ENCODE peak calls at places on chromosomes 3 and 15, in four cellular contexts. One of them, this sample, is unnamed.

GRCh38 chr15:39887832-39888231 is 32.2 kb downstream of the GPR176 start:
- DNase-seq in HCT116: peak
- DNase-seq in HepG2: peak
- DNase-seq in breast epithelium: no peak
- DNase-seq in this sample: no peak

GRCh38 chr3:53820756-53821580 is 25.3 kb downstream of the CHDH start:
- DNase-seq in HCT116: no peak
- DNase-seq in HepG2: no peak
- DNase-seq in breast epithelium: no peak
- DNase-seq in this sample: peak

GRCh38 chr15:25182098-25182478 is 227.3 kb downstream of the SNRPN start:
- DNase-seq in HCT116: no peak
- DNase-seq in HepG2: no peak
- DNase-seq in breast epithelium: no peak
- DNase-seq in this sample: peak

GRCh38 chr3:35633332-35634124 is 5.8 kb upstream of the ARPP21 start:
- DNase-seq in HCT116: no peak
- DNase-seq in HepG2: no peak
- DNase-seq in breast epithelium: no peak
- DNase-seq in this sample: no peak

GRCh38 chr3:171646357-171647133 is 163.7 kb downstream of the PLD1 start:
- DNase-seq in HCT116: peak
- DNase-seq in HepG2: peak
- DNase-seq in breast epithelium: no peak
- DNase-seq in this sample: no peak

GRCh38 chr3:148794357-148794756 is 33.3 kb upstream of the CPB1 start:
- DNase-seq in HCT116: no peak
- DNase-seq in HepG2: peak
- DNase-seq in breast epithelium: no peak
- DNase-seq in this sample: no peak

GRCh38 chr15:82951472-82952155 is 906 bp downstream of the HOMER2 start:
- DNase-seq in HCT116: no peak
- DNase-seq in HepG2: no peak
- DNase-seq in breast epithelium: no peak
- DNase-seq in this sample: no peak

GRCh38 chr3:10957976-10958749 is 34.4 kb upstream of the SLC6A1 start:
- DNase-seq in HCT116: no peak
- DNase-seq in HepG2: no peak
- DNase-seq in breast epithelium: no peak
- DNase-seq in this sample: no peak

GRCh38 chr15:97567411-97567810 is 393.1 kb upstream of the ARRDC4 start:
- DNase-seq in HCT116: no peak
- DNase-seq in HepG2: no peak
- DNase-seq in breast epithelium: no peak
- DNase-seq in this sample: no peak

GRCh38 chr3:13856006-13856405 is 23.9 kb downstream of the WNT7A start:
- DNase-seq in HCT116: no peak
- DNase-seq in HepG2: no peak
- DNase-seq in breast epithelium: no peak
- DNase-seq in this sample: peak

GRCh38 chr3:187139895-187140253 is 578 bp upstream of the RPL39L start:
- DNase-seq in HCT116: no peak
- DNase-seq in HepG2: no peak
- DNase-seq in breast epithelium: no peak
- DNase-seq in this sample: no peak

GRCh38 chr3:139173372-139174108 is 128.8 kb upstream of the PRR23C start:
- DNase-seq in HCT116: no peak
- DNase-seq in HepG2: no peak
- DNase-seq in breast epithelium: no peak
- DNase-seq in this sample: no peak

GRCh38 chr3:8970971-8971589 is 7.8 kb upstream of the RAD18 start:
- DNase-seq in HCT116: peak
- DNase-seq in HepG2: peak
- DNase-seq in breast epithelium: peak
- DNase-seq in this sample: peak

GRCh38 chr3:196115678-196116083 is 33.8 kb upstream of the TFRC start:
- DNase-seq in HCT116: no peak
- DNase-seq in HepG2: no peak
- DNase-seq in breast epithelium: no peak
- DNase-seq in this sample: no peak

GRCh38 chr15:45026646-45027045 is 3.7 kb downstream of the SORD start:
- DNase-seq in HCT116: no peak
- DNase-seq in HepG2: no peak
- DNase-seq in breast epithelium: no peak
- DNase-seq in this sample: no peak

GRCh38 chr3:184343200-184343876 is 5.9 kb downstream of the FAM131A start:
- DNase-seq in HCT116: no peak
- DNase-seq in HepG2: no peak
- DNase-seq in breast epithelium: no peak
- DNase-seq in this sample: no peak

GRCh38 chr15:68699124-68699880 is 120.5 kb downstream of the CORO2B start:
- DNase-seq in HCT116: no peak
- DNase-seq in HepG2: no peak
- DNase-seq in breast epithelium: no peak
- DNase-seq in this sample: peak

GRCh38 chr3:94374439-94375161 is 311.7 kb downstream of the NSUN3 start:
- DNase-seq in HCT116: no peak
- DNase-seq in HepG2: no peak
- DNase-seq in breast epithelium: no peak
- DNase-seq in this sample: no peak

GRCh38 chr3:111691293-111691909 is 96.3 kb upstream of the ZBED2 start:
- DNase-seq in HCT116: no peak
- DNase-seq in HepG2: peak
- DNase-seq in breast epithelium: no peak
- DNase-seq in this sample: no peak

GRCh38 chr15:98866503-98866902 is 141.1 kb downstream of the PGPEP1L start:
- DNase-seq in HCT116: no peak
- DNase-seq in HepG2: no peak
- DNase-seq in breast epithelium: no peak
- DNase-seq in this sample: no peak

GRCh38 chr3:62139957-62140356 is 233.4 kb downstream of the FEZF2 start:
- DNase-seq in HCT116: no peak
- DNase-seq in HepG2: no peak
- DNase-seq in breast epithelium: no peak
- DNase-seq in this sample: no peak

GRCh38 chr3:119657887-119658702 is 2.3 kb downstream of the POPDC2 start:
- DNase-seq in HCT116: no peak
- DNase-seq in HepG2: no peak
- DNase-seq in breast epithelium: no peak
- DNase-seq in this sample: no peak

GRCh38 chr3:186932281-186933181 is 2.2 kb downstream of the ST6GAL1 start:
- DNase-seq in HCT116: no peak
- DNase-seq in HepG2: no peak
- DNase-seq in breast epithelium: no peak
- DNase-seq in this sample: no peak

GRCh38 chr3:114903213-114903612 is 243.9 kb downstream of the ZBTB20 start:
- DNase-seq in HCT116: no peak
- DNase-seq in HepG2: no peak
- DNase-seq in breast epithelium: no peak
- DNase-seq in this sample: no peak

GRCh38 chr3:65905648-65906211 is 133.0 kb downstream of the MAGI1 start:
- DNase-seq in HCT116: no peak
- DNase-seq in HepG2: no peak
- DNase-seq in breast epithelium: no peak
- DNase-seq in this sample: no peak

GRCh38 chr15:49979705-49980382 is 139.2 kb downstream of the ATP8B4 start:
- DNase-seq in HCT116: no peak
- DNase-seq in HepG2: no peak
- DNase-seq in breast epithelium: no peak
- DNase-seq in this sample: no peak

GRCh38 chr3:144643778-144644191 is 672.2 kb downstream of the DIPK2A start:
- DNase-seq in HCT116: no peak
- DNase-seq in HepG2: no peak
- DNase-seq in breast epithelium: no peak
- DNase-seq in this sample: no peak

GRCh38 chr15:101646652-101647051 is 5.5 kb downstream of the TM2D3 start:
- DNase-seq in HCT116: no peak
- DNase-seq in HepG2: no peak
- DNase-seq in breast epithelium: no peak
- DNase-seq in this sample: peak

GRCh38 chr15:76208786-76209424 is 102.4 kb downstream of the ETFA start:
- DNase-seq in HCT116: no peak
- DNase-seq in HepG2: no peak
- DNase-seq in breast epithelium: no peak
- DNase-seq in this sample: no peak

GRCh38 chr15:74783808-74784175 is 1.9 kb downstream of the CSK start:
- DNase-seq in HCT116: no peak
- DNase-seq in HepG2: no peak
- DNase-seq in breast epithelium: no peak
- DNase-seq in this sample: peak

GRCh38 chr3:160454995-160455394 is 5.4 kb upstream of the TRIM59 start:
- DNase-seq in HCT116: no peak
- DNase-seq in HepG2: no peak
- DNase-seq in breast epithelium: no peak
- DNase-seq in this sample: no peak

GRCh38 chr3:132598181-132598580 is 1.1 kb downstream of the ACKR4 start:
- DNase-seq in HCT116: no peak
- DNase-seq in HepG2: no peak
- DNase-seq in breast epithelium: no peak
- DNase-seq in this sample: no peak

GRCh38 chr15:75431250-75431649 is 20.2 kb downstream of the SIN3A start:
- DNase-seq in HCT116: no peak
- DNase-seq in HepG2: no peak
- DNase-seq in breast epithelium: no peak
- DNase-seq in this sample: no peak

GRCh38 chr15:29044506-29044905 is 158.7 kb downstream of the APBA2 start:
- DNase-seq in HCT116: no peak
- DNase-seq in HepG2: no peak
- DNase-seq in breast epithelium: no peak
- DNase-seq in this sample: peak

GRCh38 chr3:44339990-44340389 is 1.4 kb downstream of the TCAIM start:
- DNase-seq in HCT116: no peak
- DNase-seq in HepG2: no peak
- DNase-seq in breast epithelium: no peak
- DNase-seq in this sample: no peak

GRCh38 chr3:106124818-106125217 is 256.0 kb upstream of the CBLB start:
- DNase-seq in HCT116: no peak
- DNase-seq in HepG2: no peak
- DNase-seq in breast epithelium: no peak
- DNase-seq in this sample: no peak

GRCh38 chr3:134327594-134327975 is 46.7 kb downstream of the AMOTL2 start:
- DNase-seq in HCT116: no peak
- DNase-seq in HepG2: no peak
- DNase-seq in breast epithelium: no peak
- DNase-seq in this sample: no peak
- TF ChIP-seq POLR2AphosphoS5 in HCT116: peak
- TF ChIP-seq POLR2AphosphoS5 in HepG2: no peak
- TF ChIP-seq POLR2AphosphoS5 in breast epithelium: no peak
- TF ChIP-seq POLR2AphosphoS5 in this sample: no peak

DNA sequence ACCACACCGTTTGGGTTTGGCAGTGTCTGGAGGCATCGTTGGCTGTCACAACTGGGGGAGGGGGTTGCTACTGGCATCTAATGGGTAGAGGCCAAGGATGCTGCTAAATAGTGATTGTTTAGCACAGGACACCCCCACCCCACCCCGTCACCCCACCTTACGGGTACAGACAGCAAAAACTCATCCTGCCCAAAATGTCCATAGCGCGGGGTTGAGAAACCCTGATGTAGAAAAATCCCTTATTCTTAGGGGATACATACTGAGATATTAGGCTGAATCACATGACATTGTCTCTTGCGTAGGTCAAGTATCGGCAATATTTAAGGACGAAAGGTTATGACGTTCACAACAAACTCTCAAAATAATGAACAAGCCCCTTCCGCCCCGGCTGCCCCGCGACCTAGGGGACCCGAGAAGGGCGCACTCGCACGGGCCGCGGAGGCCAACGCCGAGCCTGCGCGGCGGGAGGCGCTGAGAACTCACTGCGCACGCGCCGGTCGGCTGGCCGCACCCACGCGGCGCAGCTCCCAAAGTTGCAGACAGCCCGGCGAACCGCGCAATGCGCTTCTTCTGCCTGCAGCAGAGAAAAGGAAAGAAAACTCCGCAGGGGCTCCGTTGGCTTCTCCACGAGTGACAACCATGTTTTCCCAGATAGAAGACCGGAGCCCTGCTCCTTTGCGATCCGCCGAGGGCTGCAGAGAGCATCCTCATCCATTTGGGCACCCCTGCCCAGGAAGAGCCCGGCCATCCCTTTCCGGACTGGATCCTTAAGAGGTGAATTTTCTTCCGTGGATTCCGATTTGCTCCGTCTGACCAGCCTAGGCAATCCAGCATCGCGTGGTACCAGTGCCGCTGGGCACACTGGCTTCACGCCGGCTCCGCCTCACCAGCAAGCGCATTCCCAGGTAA is 136.8 kb upstream of the CCDC54 start:
- DNase-seq in HCT116: peak
- DNase-seq in HepG2: peak
- DNase-seq in breast epithelium: peak
- DNase-seq in this sample: peak
- TF ChIP-seq POLR2AphosphoS5 in HCT116: peak
- TF ChIP-seq POLR2AphosphoS5 in HepG2: no peak
- TF ChIP-seq POLR2AphosphoS5 in breast epithelium: peak
- TF ChIP-seq POLR2AphosphoS5 in this sample: peak

GRCh38 chr3:197736491-197737318 is at the start of gene RUBCN:
- DNase-seq in HCT116: peak
- DNase-seq in HepG2: peak
- DNase-seq in breast epithelium: peak
- DNase-seq in this sample: peak
- TF ChIP-seq POLR2AphosphoS5 in HCT116: peak
- TF ChIP-seq POLR2AphosphoS5 in HepG2: peak
- TF ChIP-seq POLR2AphosphoS5 in breast epithelium: peak
- TF ChIP-seq POLR2AphosphoS5 in this sample: peak

GRCh38 chr15:43776718-43777292 is at the start of gene ELL3:
- DNase-seq in HCT116: peak
- DNase-seq in HepG2: peak
- DNase-seq in breast epithelium: no peak
- DNase-seq in this sample: peak
- TF ChIP-seq POLR2AphosphoS5 in HCT116: peak
- TF ChIP-seq POLR2AphosphoS5 in HepG2: peak
- TF ChIP-seq POLR2AphosphoS5 in breast epithelium: no peak
- TF ChIP-seq POLR2AphosphoS5 in this sample: peak

This sample was measured in spleen.